ENCODE peak calls at places on chromosomes 11 and 22, in six cellular contexts. D is RPMI8226, X is heart right ventricle, F is bronchial epithelial cell, H is NCI-H1105, O is brain pericyte. Q is an unnamed sample.

GRCh38 chr11:115741376-115741775 is 237.2 kb upstream of the CADM1 start:
- DNase-seq in F (peak; percentile 86), X (no peak), O (no peak), H (peak; percentile 38), D (no peak), Q (peak; percentile 81)

GRCh38 chr11:85810871-85811611 is at the start of gene SYTL2:
- DNase-seq in F (peak; percentile 42), H (peak; percentile 36), D (peak; percentile 61), O (no peak), X (peak; percentile 58), Q (no peak)

GRCh38 chr11:22343411-22344032 is 5.3 kb downstream of the SLC17A6 start:
- DNase-seq in X (no peak), D (no peak), H (peak; percentile 44), O (no peak), F (no peak), Q (no peak)

GRCh38 chr22:39543095-39543494 is 10.5 kb upstream of the RPS19BP1 start:
- DNase-seq in H (no peak), X (no peak), D (peak; percentile 54), O (no peak), F (no peak), Q (no peak)

GRCh38 chr11:65357856-65358356 is 3.4 kb downstream of the TIGD3 start:
- DNase-seq in O (no peak), H (no peak), F (no peak), X (no peak), D (no peak), Q (no peak)

GRCh38 chr22:50314455-50315288 is 7.2 kb upstream of the PLXNB2 start:
- DNase-seq in O (no peak), D (peak; percentile 93), X (no peak), H (no peak), F (no peak), Q (no peak)

GRCh38 chr11:57294225-57295131 is 30.3 kb downstream of the TNKS1BP1 start:
- DNase-seq in O (peak; percentile 55), D (no peak), F (peak; percentile 68), X (no peak), H (peak; percentile 68), Q (no peak)

GRCh38 chr11:121539000-121539399 is 86.2 kb upstream of the SORL1-AS1 start:
- DNase-seq in F (no peak), O (no peak), X (no peak), D (no peak), H (no peak), Q (no peak)

GRCh38 chr11:66068923-66069714 is 953 bp upstream of the PACS1 start:
- DNase-seq in O (no peak), X (peak; percentile 62), H (no peak), D (peak; percentile 74), F (peak; percentile 46), Q (peak; percentile 51)

GRCh38 chr11:47177846-47178245 is 1.2 kb upstream of the ARFGAP2 start:
- DNase-seq in O (no peak), D (no peak), X (peak; percentile 52), F (no peak), H (no peak), Q (no peak)

GRCh38 chr11:62545437-62546243 is 966 bp downstream of the AHNAK start:
- DNase-seq in F (peak; percentile 74), O (peak; percentile 66), D (peak; percentile 93), X (peak; percentile 96), H (no peak), Q (peak; percentile 88)

GRCh38 chr22:40965936-40966557 is 14.9 kb downstream of the RBX1 start:
- DNase-seq in F (no peak), D (no peak), O (no peak), H (no peak), X (no peak), Q (no peak)

GRCh38 chr22:32546935-32547334 is 72.3 kb downstream of the FBXO7 start:
- DNase-seq in H (no peak), O (no peak), X (no peak), F (no peak), D (no peak), Q (no peak)

GRCh38 chr22:26585104-26585790 is 4.7 kb downstream of the TPST2 start:
- DNase-seq in O (no peak), F (peak; percentile 56), D (no peak), X (peak; percentile 66), H (no peak), Q (peak; percentile 59)

Q was measured in foreskin keratinocyte.